ENCODE peak calls at places on chromosomes 12 and 14, in nine cellular contexts. Y is hepatocyte; J is NCI-H1092 treated with DMSO at 0.1 percent for 48 hours; K is LoVo; U is EH; V is type B pancreatic cell; P is CD8-positive, alpha-beta memory T cell; H is NCI-H1436; I is DMS153. G is an unnamed sample.

GRCh38 chr12:15179672-15180071 is 41.5 kb downstream of the RERG start:
- DNase-seq in Y (no peak), J (no peak), K (no peak), U (no peak), V (no peak), P (no peak), H (no peak), I (no peak), G (no peak)

GRCh38 chr12:130281157-130281799 is 56.4 kb upstream of the PIWIL1 start:
- DNase-seq in Y (peak; percentile 46), J (no peak), K (no peak), U (peak; percentile 1), V (no peak), P (no peak), H (no peak), I (no peak), G (no peak)

GRCh38 chr12:460301-461230 is 827 bp downstream of the B4GALNT3 start:
- DNase-seq in Y (peak; percentile 48), J (peak; percentile 41), K (no peak), U (peak; percentile 15), V (no peak), P (peak; percentile 65), H (no peak), I (no peak), G (peak; percentile 28)

GRCh38 chr12:117718559-117718958 is 250.2 kb downstream of the KSR2 start:
- DNase-seq in Y (no peak), J (no peak), K (no peak), U (peak; percentile 41), V (no peak), P (no peak), H (no peak), I (peak; percentile 6), G (no peak)

GRCh38 chr12:57793920-57794319 is 11.3 kb downstream of the TSFM start:
- DNase-seq in Y (no peak), J (no peak), K (no peak), U (peak; percentile 90), V (no peak), P (no peak), H (no peak), I (no peak), G (no peak)

GRCh38 chr14:66939409-66939808 is 249.8 kb upstream of the GARIN2 start:
- DNase-seq in Y (no peak), J (no peak), K (no peak), U (no peak), V (no peak), P (no peak), H (no peak), I (no peak), G (no peak)

GRCh38 chr12:75666980-75667359 is 155.6 kb upstream of the KRR1 start:
- DNase-seq in Y (no peak), J (no peak), K (no peak), U (peak; percentile 73), V (no peak), P (no peak), H (no peak), I (no peak), G (no peak)

GRCh38 chr12:202081-202731 is 11.8 kb downstream of the SLC6A12 start:
- DNase-seq in Y (no peak), J (peak; percentile 86), K (no peak), U (no peak), V (no peak), P (no peak), H (no peak), I (no peak), G (no peak)

GRCh38 chr12:61993734-61994345 is 266.4 kb upstream of the USP15 start:
- DNase-seq in Y (peak; percentile 56), J (no peak), K (peak; percentile 16), U (peak; percentile 20), V (no peak), P (no peak), H (no peak), I (peak; percentile 20), G (no peak)

GRCh38 chr14:20477211-20477876 is 8.1 kb downstream of the PNP start:
- DNase-seq in Y (no peak), J (peak; percentile 9), K (no peak), U (peak; percentile 73), V (no peak), P (peak; percentile 56), H (no peak), I (peak; percentile 22), G (peak; percentile 25)

GRCh38 chr12:34406228-34406995 is 384.1 kb downstream of the ALG10 start:
- DNase-seq in Y (peak; percentile 2), J (no peak), K (no peak), U (no peak), V (peak; percentile 39), P (peak; percentile 14), H (no peak), I (no peak), G (peak; percentile 28)

GRCh38 chr14:35385042-35385839 is 19.3 kb downstream of the NFKBIA start:
- DNase-seq in Y (peak; percentile 76), J (peak; percentile 83), K (peak; percentile 79), U (peak; percentile 99), V (no peak), P (no peak), H (peak; percentile 10), I (peak; percentile 78), G (peak; percentile 97)

GRCh38 chr12:52043386-52044212 is 7.6 kb upstream of the NR4A1 start:
- DNase-seq in Y (no peak), J (no peak), K (no peak), U (peak; percentile 74), V (no peak), P (no peak), H (no peak), I (no peak), G (peak; percentile 86)

GRCh38 chr12:57554897-57555296 is 5.1 kb downstream of the KIF5A start:
- DNase-seq in Y (no peak), J (no peak), K (no peak), U (no peak), V (no peak), P (no peak), H (no peak), I (no peak), G (peak; percentile 16)

GRCh38 chr14:36979863-36980262 is 192.5 kb downstream of the SLC25A21 start:
- DNase-seq in Y (no peak), J (no peak), K (no peak), U (no peak), V (no peak), P (no peak), H (no peak), I (no peak), G (no peak)

GRCh38 chr14:68791078-68791983 is 1.5 kb downstream of the ZFP36L1 start:
- DNase-seq in Y (no peak), J (no peak), K (no peak), U (peak; percentile 65), V (peak; percentile 60), P (no peak), H (no peak), I (no peak), G (no peak)

GRCh38 chr14:70748422-70748821 is 60.9 kb downstream of the MAP3K9 start:
- DNase-seq in Y (no peak), J (no peak), K (no peak), U (no peak), V (no peak), P (no peak), H (no peak), I (no peak), G (no peak)

GRCh38 chr12:111093428-111094142 is 173.2 kb upstream of the MYL2 start:
- DNase-seq in Y (no peak), J (no peak), K (no peak), U (no peak), V (no peak), P (no peak), H (no peak), I (no peak), G (no peak)

GRCh38 chr12:105574056-105574715 is 243.7 kb downstream of the C12orf75 start:
- DNase-seq in Y (no peak), J (no peak), K (no peak), U (peak; percentile 69), V (no peak), P (no peak), H (no peak), I (no peak), G (no peak)

GRCh38 chr12:46674818-46675217 is 151.0 kb downstream of the SLC38A4 start:
- DNase-seq in Y (no peak), J (no peak), K (peak; percentile 30), U (no peak), V (no peak), P (no peak), H (no peak), I (no peak), G (no peak)

GRCh38 chr12:79690606-79691298 is at the start of gene PAWR:
- DNase-seq in Y (peak; percentile 93), J (peak; percentile 60), K (peak; percentile 94), U (peak; percentile 77), V (peak; percentile 83), P (no peak), H (peak; percentile 75), I (peak; percentile 81), G (peak; percentile 57)

GRCh38 chr12:32517966-32518365 is 118.6 kb downstream of the FGD4 start:
- DNase-seq in Y (no peak), J (no peak), K (no peak), U (no peak), V (no peak), P (no peak), H (no peak), I (no peak), G (no peak)

GRCh38 chr14:24369463-24369862 is 1.5 kb downstream of the NFATC4 start:
- DNase-seq in Y (no peak), J (no peak), K (no peak), U (no peak), V (no peak), P (no peak), H (no peak), I (no peak), G (no peak)

G was measured in tibial artery.